ENCODE peak calls at places on chromosomes 5 and 9, in six cellular contexts. K is T-helper 9 cell; W is COR-L47; R is AG04450; N is stimulated activated CD4-positive, alpha-beta T cell treated with anti-CD3 and anti-CD28 coated beads, TNF-alpha, amount 100 ng/mL, for 24 hours; H is effector memory CD8-positive, alpha-beta T cell. U is an unnamed sample.

GRCh38 chr9:88559661-88560060 is 24.7 kb downstream of the NXNL2 start:
- DNase-seq in W (no peak), R (no peak), N (no peak), K (no peak), H (no peak), U (no peak)

GRCh38 chr5:139711067-139711851 is 63.1 kb downstream of the CXXC5 start:
- DNase-seq in R (no peak), H (peak; percentile 61), K (peak; percentile 54), W (peak; percentile 75), N (peak; percentile 42), U (no peak)

GRCh38 chr9:72154468-72155281 is 5.4 kb downstream of the GDA start:
- DNase-seq in K (no peak), H (no peak), R (no peak), N (no peak), W (no peak), U (no peak)

GRCh38 chr5:107894361-107894760 is 223.6 kb upstream of the EFNA5 start:
- DNase-seq in W (no peak), N (no peak), R (no peak), K (no peak), H (no peak), U (no peak)

GRCh38 chr9:83047839-83048775 is 14.8 kb downstream of the RASEF start:
- DNase-seq in W (no peak), R (no peak), H (no peak), N (no peak), K (no peak), U (no peak)

GRCh38 chr5:154390746-154391359 is 54.9 kb upstream of the SAP30L start:
- DNase-seq in H (no peak), R (no peak), K (no peak), N (no peak), W (no peak), U (no peak)

GRCh38 chr5:82396871-82397514 is 118.8 kb upstream of the RPS23 start:
- DNase-seq in N (no peak), W (peak; percentile 39), R (peak; percentile 98), H (no peak), K (no peak), U (peak; percentile 84)

GRCh38 chr5:172816887-172817418 is 17.1 kb upstream of the ERGIC1 start:
- DNase-seq in K (no peak), N (no peak), W (no peak), H (no peak), R (no peak), U (no peak)

GRCh38 chr9:69385474-69386091 is 60.6 kb downstream of the ENTREP1 start:
- DNase-seq in N (no peak), H (no peak), W (peak; percentile 50), K (no peak), R (no peak), U (no peak)

GRCh38 chr9:35448511-35448910 is 41.4 kb upstream of the RUSC2 start:
- DNase-seq in N (no peak), K (no peak), H (no peak), W (no peak), R (no peak), U (no peak)

GRCh38 chr5:60844429-60844890 is 391 bp upstream of the ELOVL7 start:
- DNase-seq in W (no peak), R (no peak), N (no peak), K (no peak), H (no peak), U (no peak)

GRCh38 chr5:132498152-132498551 is 7.6 kb upstream of the IRF1 start:
- DNase-seq in W (no peak), N (no peak), K (no peak), H (no peak), R (no peak), U (peak; percentile 71)

GRCh38 chr5:167230414-167230813 is 1061.0 kb upstream of the WWC1 start:
- DNase-seq in K (no peak), W (no peak), N (no peak), H (no peak), R (no peak), U (no peak)

GRCh38 chr5:57202811-57203210 is 29.0 kb downstream of the GPBP1 start:
- DNase-seq in W (no peak), R (no peak), K (no peak), H (no peak), N (no peak), U (no peak)

GRCh38 chr5:16558984-16559629 is 57.7 kb downstream of the RETREG1 start:
- DNase-seq in N (no peak), H (no peak), K (no peak), R (no peak), W (no peak), U (no peak)

GRCh38 chr5:2879701-2880100 is 128.2 kb upstream of the IRX2 start:
- DNase-seq in N (no peak), H (no peak), R (no peak), K (no peak), W (no peak), U (no peak)